ENCODE peak calls at places on chromosomes 2 and 18, in six cellular contexts. N, X, U, J, W and G are unnamed samples.

GRCh38 chr2:179483131-179483530 is 218.5 kb upstream of the SESTD1 start:
- DNase-seq in N (no peak), X (no peak), U (no peak), J (no peak), W (no peak), G (no peak)

GRCh38 chr2:239883326-239884050 is 141.7 kb downstream of the NDUFA10 start:
- DNase-seq in N (no peak), X (no peak), U (no peak), J (no peak), W (no peak), G (no peak)

GRCh38 chr18:10205136-10205535 is 249.3 kb upstream of the APCDD1 start:
- DNase-seq in N (no peak), X (no peak), U (no peak), J (no peak), W (no peak), G (no peak)

GRCh38 chr2:10042301-10043161 is 819 bp upstream of the KLF11 start:
- DNase-seq in N (peak), X (no peak), U (peak), J (peak), W (no peak), G (no peak)

GRCh38 chr2:101720732-101721131 is 23.2 kb downstream of the MAP4K4 start:
- DNase-seq in N (no peak), X (no peak), U (no peak), J (no peak), W (no peak), G (no peak)

GRCh38 chr18:23593720-23594119 is 7.4 kb upstream of the NPC1 start:
- DNase-seq in N (no peak), X (peak), U (no peak), J (no peak), W (no peak), G (no peak)

GRCh38 chr2:46770622-46771021 is 145.0 kb downstream of the MCFD2 start:
- DNase-seq in N (no peak), X (peak), U (no peak), J (no peak), W (no peak), G (peak)

GRCh38 chr2:174364628-174365027 is 29.9 kb downstream of the SP9 start:
- DNase-seq in N (no peak), X (no peak), U (no peak), J (no peak), W (no peak), G (no peak)

GRCh38 chr2:105873721-105874120 is 129.0 kb downstream of the NCK2 start:
- DNase-seq in N (no peak), X (no peak), U (no peak), J (peak), W (no peak), G (peak)

GRCh38 chr2:128638741-128639477 is 320.2 kb upstream of the HS6ST1 start:
- DNase-seq in N (no peak), X (no peak), U (peak), J (no peak), W (no peak), G (no peak)

GRCh38 chr2:236177967-236178909 is 10.1 kb upstream of the GBX2 start:
- DNase-seq in N (no peak), X (no peak), U (peak), J (no peak), W (no peak), G (peak)